ENCODE peak calls at places on chromosomes 13 and 19, in eight cellular contexts. One of them, this sample, is unnamed.

GRCh38 chr13:99974939-99975561 is 3.5 kb upstream of the ZIC5 start:
- DNase-seq in HL-60: no peak
- DNase-seq in cardiac fibroblast: no peak
- DNase-seq in T1000: no peak
- DNase-seq in substantia nigra: no peak
- DNase-seq in GM12865: no peak
- DNase-seq in A549: no peak
- DNase-seq in retina: no peak
- DNase-seq in this sample: no peak

GRCh38 chr19:45350477-45351058 is 10.0 kb downstream of the KLC3 start:
- DNase-seq in HL-60: no peak
- DNase-seq in T1000: no peak
- DNase-seq in retina: no peak
- DNase-seq in substantia nigra: no peak
- DNase-seq in GM12865: no peak
- DNase-seq in A549: no peak
- DNase-seq in cardiac fibroblast: no peak
- DNase-seq in this sample: no peak

GRCh38 chr13:55214851-55215345 is 1925.8 kb upstream of the PRR20A start:
- DNase-seq in T1000: no peak
- DNase-seq in substantia nigra: no peak
- DNase-seq in cardiac fibroblast: no peak
- DNase-seq in GM12865: no peak
- DNase-seq in HL-60: no peak
- DNase-seq in A549: no peak
- DNase-seq in retina: peak
- DNase-seq in this sample: no peak

GRCh38 chr13:46142692-46143238 is 37.9 kb upstream of the CPB2 start:
- DNase-seq in retina: no peak
- DNase-seq in A549: peak
- DNase-seq in cardiac fibroblast: no peak
- DNase-seq in substantia nigra: no peak
- DNase-seq in T1000: no peak
- DNase-seq in HL-60: no peak
- DNase-seq in GM12865: no peak
- DNase-seq in this sample: no peak

GRCh38 chr19:41324231-41324702 is 14.3 kb downstream of the CCDC97 start:
- DNase-seq in T1000: no peak
- DNase-seq in A549: peak
- DNase-seq in cardiac fibroblast: no peak
- DNase-seq in GM12865: no peak
- DNase-seq in retina: no peak
- DNase-seq in substantia nigra: no peak
- DNase-seq in HL-60: no peak
- DNase-seq in this sample: no peak

GRCh38 chr13:76822691-76823267 is 63.4 kb downstream of the KCTD12 start:
- DNase-seq in substantia nigra: no peak
- DNase-seq in HL-60: peak
- DNase-seq in T1000: no peak
- DNase-seq in A549: peak
- DNase-seq in cardiac fibroblast: peak
- DNase-seq in GM12865: peak
- DNase-seq in retina: no peak
- DNase-seq in this sample: peak

GRCh38 chr19:18580311-18580710 is 8.3 kb upstream of the REX1BD start:
- DNase-seq in substantia nigra: no peak
- DNase-seq in retina: no peak
- DNase-seq in A549: no peak
- DNase-seq in cardiac fibroblast: no peak
- DNase-seq in HL-60: no peak
- DNase-seq in T1000: no peak
- DNase-seq in GM12865: no peak
- DNase-seq in this sample: no peak

GRCh38 chr13:23674795-23675640 is 104.8 kb downstream of the TNFRSF19 start:
- DNase-seq in cardiac fibroblast: peak
- DNase-seq in A549: peak
- DNase-seq in HL-60: no peak
- DNase-seq in GM12865: no peak
- DNase-seq in T1000: no peak
- DNase-seq in retina: no peak
- DNase-seq in substantia nigra: no peak
- DNase-seq in this sample: peak

GRCh38 chr13:63408227-63409202 is 1992.9 kb upstream of the PCDH20 start:
- DNase-seq in cardiac fibroblast: peak
- DNase-seq in substantia nigra: no peak
- DNase-seq in retina: no peak
- DNase-seq in HL-60: no peak
- DNase-seq in GM12865: no peak
- DNase-seq in T1000: no peak
- DNase-seq in A549: no peak
- DNase-seq in this sample: peak

GRCh38 chr19:50478901-50479715 is 2.5 kb upstream of the GARIN5A start:
- DNase-seq in GM12865: peak
- DNase-seq in T1000: no peak
- DNase-seq in HL-60: no peak
- DNase-seq in A549: peak
- DNase-seq in cardiac fibroblast: peak
- DNase-seq in substantia nigra: peak
- DNase-seq in retina: no peak
- DNase-seq in this sample: no peak

GRCh38 chr19:18428837-18429674 is 8.9 kb downstream of the ISYNA1 start:
- DNase-seq in A549: peak
- DNase-seq in HL-60: no peak
- DNase-seq in substantia nigra: peak
- DNase-seq in retina: peak
- DNase-seq in GM12865: peak
- DNase-seq in cardiac fibroblast: peak
- DNase-seq in T1000: peak
- DNase-seq in this sample: peak

GRCh38 chr19:16736709-16737108 is 17.1 kb downstream of the NWD1 start:
- DNase-seq in cardiac fibroblast: peak
- DNase-seq in substantia nigra: no peak
- DNase-seq in A549: peak
- DNase-seq in GM12865: peak
- DNase-seq in HL-60: no peak
- DNase-seq in T1000: no peak
- DNase-seq in retina: no peak
- DNase-seq in this sample: no peak

GRCh38 chr13:20492641-20493040 is 33.0 kb downstream of the CRYL1 start:
- DNase-seq in HL-60: peak
- DNase-seq in substantia nigra: no peak
- DNase-seq in A549: peak
- DNase-seq in cardiac fibroblast: peak
- DNase-seq in retina: no peak
- DNase-seq in T1000: no peak
- DNase-seq in GM12865: peak
- DNase-seq in this sample: peak

GRCh38 chr13:111976474-111977183 is 90.3 kb upstream of the SOX1 start:
- DNase-seq in cardiac fibroblast: no peak
- DNase-seq in A549: no peak
- DNase-seq in substantia nigra: no peak
- DNase-seq in GM12865: no peak
- DNase-seq in HL-60: no peak
- DNase-seq in retina: peak
- DNase-seq in T1000: no peak
- DNase-seq in this sample: no peak

This sample was measured in amniotic epithelial cell.